ENCODE peak calls at places on chromosomes 6 and 20, in six cellular contexts. Y is iris pigment epithelial cell; H is stimulated activated CD4-positive, alpha-beta T cell treated with anti-CD3 and anti-CD28 coated beads, Interleukin-1b, Interleukin-23, amount 100 ng/mL, for 1 hour; J is H7; E is endodermal cell; S is GM13976. Q is an unnamed sample.

GRCh38 chr6:112203577-112204349 is 50.6 kb downstream of the LAMA4 start:
- DNase-seq in S (no peak), Y (peak), H (no peak), E (no peak), J (no peak), Q (no peak)

GRCh38 chr6:133951227-133951626 is 1.8 kb upstream of the TBPL1 start:
- DNase-seq in Y (no peak), H (no peak), E (no peak), J (no peak), S (no peak), Q (no peak)

GRCh38 chr6:125869427-125869826 is 78.7 kb downstream of the NCOA7 start:
- DNase-seq in Y (no peak), H (no peak), E (no peak), J (no peak), S (no peak), Q (no peak)

GRCh38 chr6:96450082-96450759 is 71.4 kb upstream of the UFL1 start:
- DNase-seq in Y (no peak), S (no peak), J (no peak), E (no peak), H (no peak), Q (no peak)

GRCh38 chr6:105591053-105591452 is 188.2 kb upstream of the PREP start:
- DNase-seq in Y (peak), E (no peak), H (no peak), J (no peak), S (peak), Q (peak)

GRCh38 chr6:120147218-120147871 is 797.8 kb upstream of the MAN1A1 start:
- DNase-seq in Y (no peak), S (no peak), J (no peak), H (no peak), E (peak), Q (no peak)

GRCh38 chr6:167795321-167795811 is 31.3 kb upstream of the AFDN start:
- DNase-seq in E (no peak), H (no peak), J (no peak), S (no peak), Y (no peak), Q (no peak)

GRCh38 chr6:132830236-132830799 is 15.9 kb downstream of the RPS12 start:
- DNase-seq in E (no peak), J (peak), H (no peak), Y (peak), S (no peak), Q (no peak)

GRCh38 chr6:85272973-85273372 is 176.9 kb upstream of the NT5E start:
- DNase-seq in J (no peak), S (no peak), E (no peak), H (no peak), Y (no peak), Q (no peak)

GRCh38 chr6:15107644-15108382 is 138.1 kb upstream of the JARID2 start:
- DNase-seq in J (no peak), S (no peak), Y (no peak), E (no peak), H (no peak), Q (no peak)

GRCh38 chr20:58471161-58471834 is 43.9 kb downstream of the APCDD1L start:
- DNase-seq in E (peak), H (no peak), J (peak), S (no peak), Y (no peak), Q (no peak)